ENCODE peak calls at places on chromosome 4, in five cellular contexts. R, U, Z, J and K are unnamed samples.

GRCh38 chr4:15003891-15004700 is 1.8 kb downstream of the CPEB2 start:
- DNase-seq in R (peak), U (peak), Z (peak), J (peak), K (peak)

GRCh38 chr4:17535906-17536305 is 20.9 kb downstream of the CLRN2 start:
- DNase-seq in R (no peak), U (no peak), Z (no peak), J (no peak), K (no peak)

GRCh38 chr4:7055111-7055989 is 12.2 kb downstream of the TADA2B start:
- DNase-seq in R (no peak), U (no peak), Z (no peak), J (no peak), K (no peak)

GRCh38 chr4:17623451-17624001 is 9.1 kb downstream of the MED28 start:
- DNase-seq in R (no peak), U (no peak), Z (no peak), J (no peak), K (no peak)

GRCh38 chr4:37054670-37055069 is 189.9 kb upstream of the NWD2 start:
- DNase-seq in R (no peak), U (no peak), Z (no peak), J (no peak), K (no peak)

GRCh38 chr4:73816814-73817213 is 19.7 kb upstream of the CXCL6 start:
- DNase-seq in R (no peak), U (no peak), Z (no peak), J (no peak), K (no peak)

GRCh38 chr4:5165419-5166369 is 114.4 kb downstream of the STK32B start:
- DNase-seq in R (no peak), U (no peak), Z (no peak), J (no peak), K (peak)

GRCh38 chr4:169225058-169225751 is 45.6 kb downstream of the SH3RF1 start:
- DNase-seq in R (no peak), U (peak), Z (no peak), J (no peak), K (peak)

GRCh38 chr4:1208266-1208961 is 36.0 kb upstream of the SPON2 start:
- DNase-seq in R (no peak), U (no peak), Z (no peak), J (peak), K (no peak)

GRCh38 chr4:7938513-7939376 is 916 bp downstream of the AFAP1 start:
- DNase-seq in R (peak), U (peak), Z (no peak), J (peak), K (peak)

GRCh38 chr4:47863486-47863885 is 25.6 kb upstream of the CORIN start:
- DNase-seq in R (no peak), U (no peak), Z (no peak), J (no peak), K (no peak)

GRCh38 chr4:963276-964225 is 9.8 kb downstream of the DGKQ start:
- DNase-seq in R (no peak), U (peak), Z (no peak), J (no peak), K (no peak)

GRCh38 chr4:65580551-65580950 is 89.7 kb downstream of the EPHA5 start:
- DNase-seq in R (no peak), U (no peak), Z (no peak), J (no peak), K (no peak)

GRCh38 chr4:24203896-24204295 is 314.0 kb upstream of the PPARGC1A start:
- DNase-seq in R (no peak), U (no peak), Z (no peak), J (no peak), K (no peak)

GRCh38 chr4:164866817-164867490 is 10.0 kb upstream of the APELA start:
- DNase-seq in R (no peak), U (no peak), Z (no peak), J (no peak), K (no peak)